ENCODE peak calls at places on chromosomes 6 and 20, in nine cellular contexts. V, N, Z, U, C, K, O, Y and B are unnamed samples.

GRCh38 chr20:53654932-53655674 is 61.5 kb upstream of the ZNF217 start:
- DNase-seq in V (no peak), N (peak), Z (peak), U (no peak), C (no peak), K (peak), O (peak), Y (no peak), B (no peak)

GRCh38 chr6:37376078-37376743 is 22.4 kb downstream of the RNF8 start:
- DNase-seq in V (no peak), N (no peak), Z (no peak), U (no peak), C (no peak), K (no peak), O (peak), Y (no peak), B (no peak)

GRCh38 chr6:84551797-84552196 is 212.6 kb downstream of the TBX18 start:
- DNase-seq in V (no peak), N (no peak), Z (no peak), U (no peak), C (no peak), K (no peak), O (no peak), Y (no peak), B (no peak)

GRCh38 chr6:70680396-70680795 is 12.7 kb downstream of the SMAP1 start:
- DNase-seq in V (no peak), N (no peak), Z (no peak), U (peak), C (no peak), K (no peak), O (no peak), Y (no peak), B (peak)

GRCh38 chr20:38286586-38287502 is 17.1 kb upstream of the BPI start:
- DNase-seq in V (no peak), N (peak), Z (peak), U (peak), C (peak), K (no peak), O (no peak), Y (no peak), B (no peak)

GRCh38 chr6:6474170-6474920 is 114.2 kb upstream of the LY86 start:
- DNase-seq in V (no peak), N (no peak), Z (no peak), U (no peak), C (no peak), K (no peak), O (no peak), Y (no peak), B (no peak)

GRCh38 chr6:88166493-88166900 is 350 bp upstream of the CNR1 start:
- DNase-seq in V (no peak), N (no peak), Z (no peak), U (no peak), C (peak), K (peak), O (no peak), Y (no peak), B (no peak)

GRCh38 chr6:112957526-112957916 is 610.4 kb downstream of the RFPL4B start:
- DNase-seq in V (no peak), N (no peak), Z (no peak), U (no peak), C (no peak), K (no peak), O (no peak), Y (no peak), B (no peak)

GRCh38 chr6:157096522-157096921 is 226.8 kb downstream of the TMEM242 start:
- DNase-seq in V (no peak), N (peak), Z (no peak), U (no peak), C (peak), K (no peak), O (no peak), Y (no peak), B (no peak)

GRCh38 chr6:166526937-166527336 is 59.5 kb downstream of the RAMACL start:
- DNase-seq in V (no peak), N (no peak), Z (no peak), U (no peak), C (no peak), K (no peak), O (no peak), Y (no peak), B (no peak)

GRCh38 chr6:27312146-27312949 is at the start of gene POM121L2:
- DNase-seq in V (peak), N (peak), Z (peak), U (peak), C (peak), K (peak), O (peak), Y (peak), B (peak)

GRCh38 chr20:62203378-62204030 is 16.6 kb downstream of the HRH3 start:
- DNase-seq in V (no peak), N (no peak), Z (peak), U (peak), C (peak), K (no peak), O (no peak), Y (no peak), B (peak)

GRCh38 chr20:37823276-37823980 is 79.5 kb upstream of the VSTM2L start:
- DNase-seq in V (no peak), N (no peak), Z (no peak), U (no peak), C (no peak), K (no peak), O (no peak), Y (peak), B (peak)

GRCh38 chr20:10747019-10747418 is 73.2 kb upstream of the JAG1 start:
- DNase-seq in V (no peak), N (peak), Z (no peak), U (no peak), C (no peak), K (peak), O (no peak), Y (peak), B (no peak)

GRCh38 chr6:132736239-132736638 is 21.5 kb downstream of the VNN2 start:
- DNase-seq in V (no peak), N (no peak), Z (no peak), U (peak), C (no peak), K (no peak), O (no peak), Y (no peak), B (no peak)

GRCh38 chr20:38369387-38369786 is 23.1 kb downstream of the LBP start:
- DNase-seq in V (no peak), N (no peak), Z (peak), U (peak), C (no peak), K (no peak), O (peak), Y (peak), B (peak)

GRCh38 chr6:138724015-138724414 is 49.6 kb upstream of the CCDC28A start:
- DNase-seq in V (no peak), N (peak), Z (peak), U (peak), C (peak), K (no peak), O (no peak), Y (no peak), B (peak)

GRCh38 chr6:411402-412145 is 20.0 kb downstream of the IRF4 start:
- DNase-seq in V (no peak), N (no peak), Z (no peak), U (no peak), C (peak), K (no peak), O (no peak), Y (no peak), B (no peak)

GRCh38 chr20:64232794-64233193 is 22.8 kb upstream of the PCMTD2 start:
- DNase-seq in V (no peak), N (peak), Z (no peak), U (no peak), C (peak), K (no peak), O (no peak), Y (no peak), B (no peak)

GRCh38 chr20:23334111-23334510 is 16.5 kb upstream of the NXT1 start:
- DNase-seq in V (no peak), N (no peak), Z (peak), U (no peak), C (no peak), K (no peak), O (no peak), Y (no peak), B (no peak)

GRCh38 chr6:2596222-2596621 is 154.5 kb downstream of the MYLK4 start:
- DNase-seq in V (no peak), N (no peak), Z (no peak), U (no peak), C (peak), K (no peak), O (no peak), Y (peak), B (no peak)